ENCODE peak calls at places on chromosomes 4 and X, in six cellular contexts. One of them, this sample, is unnamed.

GRCh38 chr4:160567634-160568033 is 1464.8 kb downstream of the RAPGEF2 start:
- DNase-seq in NCI-H2081 treated with DMSO at 0.1 percent for 48 hours: no peak
- DNase-seq in progenitor cell of endocrine pancreas: no peak
- DNase-seq in T-helper 2 cell: no peak
- DNase-seq in NCI-H774: no peak
- DNase-seq in NCI-H82: no peak
- DNase-seq in this sample: no peak

GRCh38 chr4:39032218-39033085 is at the start of gene TMEM156:
- DNase-seq in NCI-H2081 treated with DMSO at 0.1 percent for 48 hours: no peak
- DNase-seq in progenitor cell of endocrine pancreas: no peak
- DNase-seq in T-helper 2 cell: peak; percentile 96
- DNase-seq in NCI-H774: no peak
- DNase-seq in NCI-H82: no peak
- DNase-seq in this sample: peak; percentile 18

GRCh38 chr4:25938251-25939186 is 24.5 kb downstream of the SMIM20 start:
- DNase-seq in NCI-H2081 treated with DMSO at 0.1 percent for 48 hours: no peak
- DNase-seq in progenitor cell of endocrine pancreas: no peak
- DNase-seq in T-helper 2 cell: peak; percentile 79
- DNase-seq in NCI-H774: no peak
- DNase-seq in NCI-H82: no peak
- DNase-seq in this sample: peak; percentile 36

GRCh38 chr4:141425124-141425523 is 204.4 kb downstream of the ZNF330 start:
- DNase-seq in NCI-H2081 treated with DMSO at 0.1 percent for 48 hours: no peak
- DNase-seq in progenitor cell of endocrine pancreas: no peak
- DNase-seq in T-helper 2 cell: no peak
- DNase-seq in NCI-H774: no peak
- DNase-seq in NCI-H82: no peak
- DNase-seq in this sample: no peak

GRCh38 chrX:15207994-15208393 is 61.9 kb downstream of the ASB9 start:
- DNase-seq in NCI-H2081 treated with DMSO at 0.1 percent for 48 hours: no peak
- DNase-seq in progenitor cell of endocrine pancreas: no peak
- DNase-seq in T-helper 2 cell: no peak
- DNase-seq in NCI-H774: no peak
- DNase-seq in NCI-H82: no peak
- DNase-seq in this sample: no peak

GRCh38 chrX:31058284-31058683 is 13.6 kb downstream of the FTHL17 start:
- DNase-seq in NCI-H2081 treated with DMSO at 0.1 percent for 48 hours: no peak
- DNase-seq in progenitor cell of endocrine pancreas: no peak
- DNase-seq in T-helper 2 cell: no peak
- DNase-seq in NCI-H774: peak; percentile 31
- DNase-seq in NCI-H82: no peak
- DNase-seq in this sample: no peak

GRCh38 chr4:22473268-22473667 is 42.6 kb downstream of the ADGRA3 start:
- DNase-seq in NCI-H2081 treated with DMSO at 0.1 percent for 48 hours: no peak
- DNase-seq in progenitor cell of endocrine pancreas: no peak
- DNase-seq in T-helper 2 cell: no peak
- DNase-seq in NCI-H774: no peak
- DNase-seq in NCI-H82: no peak
- DNase-seq in this sample: no peak

GRCh38 chrX:119292445-119292844 is 56.4 kb downstream of the PGRMC1 start:
- DNase-seq in NCI-H2081 treated with DMSO at 0.1 percent for 48 hours: no peak
- DNase-seq in progenitor cell of endocrine pancreas: no peak
- DNase-seq in T-helper 2 cell: no peak
- DNase-seq in NCI-H774: no peak
- DNase-seq in NCI-H82: peak; percentile 13
- DNase-seq in this sample: no peak

GRCh38 chrX:69503228-69503834 is 795 bp upstream of the NALF2 start:
- DNase-seq in NCI-H2081 treated with DMSO at 0.1 percent for 48 hours: peak; percentile 39
- DNase-seq in progenitor cell of endocrine pancreas: no peak
- DNase-seq in T-helper 2 cell: no peak
- DNase-seq in NCI-H774: peak; percentile 54
- DNase-seq in NCI-H82: peak; percentile 93
- DNase-seq in this sample: peak; percentile 40

GRCh38 chr4:147492761-147493160 is 11.9 kb downstream of the EDNRA start:
- DNase-seq in NCI-H2081 treated with DMSO at 0.1 percent for 48 hours: no peak
- DNase-seq in progenitor cell of endocrine pancreas: no peak
- DNase-seq in T-helper 2 cell: no peak
- DNase-seq in NCI-H774: no peak
- DNase-seq in NCI-H82: no peak
- DNase-seq in this sample: no peak

GRCh38 chrX:39439910-39440733 is 638.9 kb downstream of the MID1IP1 start:
- DNase-seq in NCI-H2081 treated with DMSO at 0.1 percent for 48 hours: no peak
- DNase-seq in progenitor cell of endocrine pancreas: no peak
- DNase-seq in T-helper 2 cell: peak; percentile 56
- DNase-seq in NCI-H774: no peak
- DNase-seq in NCI-H82: peak; percentile 55
- DNase-seq in this sample: no peak

GRCh38 chr4:83858121-83858520 is 322.2 kb downstream of the GPAT3 start:
- DNase-seq in NCI-H2081 treated with DMSO at 0.1 percent for 48 hours: no peak
- DNase-seq in progenitor cell of endocrine pancreas: no peak
- DNase-seq in T-helper 2 cell: no peak
- DNase-seq in NCI-H774: no peak
- DNase-seq in NCI-H82: no peak
- DNase-seq in this sample: no peak

GRCh38 chrX:119417842-119418241 is 18.7 kb downstream of the SLC25A43 start:
- DNase-seq in NCI-H2081 treated with DMSO at 0.1 percent for 48 hours: no peak
- DNase-seq in progenitor cell of endocrine pancreas: no peak
- DNase-seq in T-helper 2 cell: peak; percentile 5
- DNase-seq in NCI-H774: no peak
- DNase-seq in NCI-H82: peak; percentile 26
- DNase-seq in this sample: no peak

GRCh38 chr4:160956875-160957274 is 1206.9 kb downstream of the FSTL5 start:
- DNase-seq in NCI-H2081 treated with DMSO at 0.1 percent for 48 hours: no peak
- DNase-seq in progenitor cell of endocrine pancreas: no peak
- DNase-seq in T-helper 2 cell: no peak
- DNase-seq in NCI-H774: no peak
- DNase-seq in NCI-H82: no peak
- DNase-seq in this sample: no peak

GRCh38 chrX:39396358-39396995 is 595.2 kb downstream of the MID1IP1 start:
- DNase-seq in NCI-H2081 treated with DMSO at 0.1 percent for 48 hours: no peak
- DNase-seq in progenitor cell of endocrine pancreas: no peak
- DNase-seq in T-helper 2 cell: no peak
- DNase-seq in NCI-H774: peak; percentile 15
- DNase-seq in NCI-H82: peak; percentile 71
- DNase-seq in this sample: no peak

GRCh38 chr4:103032575-103032974 is 13.1 kb upstream of the SLC9B1 start:
- DNase-seq in NCI-H2081 treated with DMSO at 0.1 percent for 48 hours: no peak
- DNase-seq in progenitor cell of endocrine pancreas: no peak
- DNase-seq in T-helper 2 cell: peak; percentile 37
- DNase-seq in NCI-H774: no peak
- DNase-seq in NCI-H82: peak; percentile 61
- DNase-seq in this sample: peak; percentile 64

GRCh38 chr4:181807771-181808170 is 435.4 kb upstream of the TENM3 start:
- DNase-seq in NCI-H2081 treated with DMSO at 0.1 percent for 48 hours: no peak
- DNase-seq in progenitor cell of endocrine pancreas: no peak
- DNase-seq in T-helper 2 cell: no peak
- DNase-seq in NCI-H774: no peak
- DNase-seq in NCI-H82: no peak
- DNase-seq in this sample: no peak

GRCh38 chrX:107845625-107846024 is 20.0 kb downstream of the MID2 start:
- DNase-seq in NCI-H2081 treated with DMSO at 0.1 percent for 48 hours: no peak
- DNase-seq in progenitor cell of endocrine pancreas: no peak
- DNase-seq in T-helper 2 cell: no peak
- DNase-seq in NCI-H774: no peak
- DNase-seq in NCI-H82: no peak
- DNase-seq in this sample: no peak

GRCh38 chr4:177574446-177574845 is 132.2 kb upstream of the AGA start:
- DNase-seq in NCI-H2081 treated with DMSO at 0.1 percent for 48 hours: no peak
- DNase-seq in progenitor cell of endocrine pancreas: no peak
- DNase-seq in T-helper 2 cell: no peak
- DNase-seq in NCI-H774: no peak
- DNase-seq in NCI-H82: no peak
- DNase-seq in this sample: no peak

GRCh38 chrX:69387559-69388487 is 116.3 kb upstream of the NALF2 start:
- DNase-seq in NCI-H2081 treated with DMSO at 0.1 percent for 48 hours: no peak
- DNase-seq in progenitor cell of endocrine pancreas: peak; percentile 58
- DNase-seq in T-helper 2 cell: peak; percentile 7
- DNase-seq in NCI-H774: no peak
- DNase-seq in NCI-H82: peak; percentile 88
- DNase-seq in this sample: peak; percentile 41

GRCh38 chr4:830776-831482 is 5.0 kb upstream of the CPLX1 start:
- DNase-seq in NCI-H2081 treated with DMSO at 0.1 percent for 48 hours: no peak
- DNase-seq in progenitor cell of endocrine pancreas: no peak
- DNase-seq in T-helper 2 cell: no peak
- DNase-seq in NCI-H774: no peak
- DNase-seq in NCI-H82: no peak
- DNase-seq in this sample: no peak

GRCh38 chr4:15784959-15785634 is 7.0 kb downstream of the CD38 start:
- DNase-seq in NCI-H2081 treated with DMSO at 0.1 percent for 48 hours: no peak
- DNase-seq in progenitor cell of endocrine pancreas: no peak
- DNase-seq in T-helper 2 cell: no peak
- DNase-seq in NCI-H774: no peak
- DNase-seq in NCI-H82: no peak
- DNase-seq in this sample: no peak

GRCh38 chrX:10512741-10513140 is 107.6 kb downstream of the MID1 start:
- DNase-seq in NCI-H2081 treated with DMSO at 0.1 percent for 48 hours: no peak
- DNase-seq in progenitor cell of endocrine pancreas: no peak
- DNase-seq in T-helper 2 cell: no peak
- DNase-seq in NCI-H774: no peak
- DNase-seq in NCI-H82: no peak
- DNase-seq in this sample: no peak

GRCh38 chr4:169337510-169337909 is 66.8 kb upstream of the SH3RF1 start:
- DNase-seq in NCI-H2081 treated with DMSO at 0.1 percent for 48 hours: no peak
- DNase-seq in progenitor cell of endocrine pancreas: no peak
- DNase-seq in T-helper 2 cell: no peak
- DNase-seq in NCI-H774: no peak
- DNase-seq in NCI-H82: no peak
- DNase-seq in this sample: no peak

GRCh38 chrX:45774961-45775360 is 574.3 kb upstream of the DIPK2B start:
- DNase-seq in NCI-H2081 treated with DMSO at 0.1 percent for 48 hours: no peak
- DNase-seq in progenitor cell of endocrine pancreas: no peak
- DNase-seq in T-helper 2 cell: no peak
- DNase-seq in NCI-H774: no peak
- DNase-seq in NCI-H82: no peak
- DNase-seq in this sample: no peak

GRCh38 chrX:154594491-154594890 is 9.6 kb downstream of the CTAG1A start:
- DNase-seq in NCI-H2081 treated with DMSO at 0.1 percent for 48 hours: no peak
- DNase-seq in progenitor cell of endocrine pancreas: no peak
- DNase-seq in T-helper 2 cell: no peak
- DNase-seq in NCI-H774: no peak
- DNase-seq in NCI-H82: no peak
- DNase-seq in this sample: no peak

GRCh38 chr4:156773648-156774357 is 197.8 kb downstream of the PDGFC start:
- DNase-seq in NCI-H2081 treated with DMSO at 0.1 percent for 48 hours: no peak
- DNase-seq in progenitor cell of endocrine pancreas: no peak
- DNase-seq in T-helper 2 cell: no peak
- DNase-seq in NCI-H774: no peak
- DNase-seq in NCI-H82: peak; percentile 46
- DNase-seq in this sample: no peak

GRCh38 chr4:143337600-143338287 is 1.1 kb downstream of the GAB1 start:
- DNase-seq in NCI-H2081 treated with DMSO at 0.1 percent for 48 hours: no peak
- DNase-seq in progenitor cell of endocrine pancreas: no peak
- DNase-seq in T-helper 2 cell: peak; percentile 20
- DNase-seq in NCI-H774: no peak
- DNase-seq in NCI-H82: peak; percentile 42
- DNase-seq in this sample: peak; percentile 41

GRCh38 chr4:24473309-24473721 is 111.0 kb downstream of the DHX15 start:
- DNase-seq in NCI-H2081 treated with DMSO at 0.1 percent for 48 hours: no peak
- DNase-seq in progenitor cell of endocrine pancreas: no peak
- DNase-seq in T-helper 2 cell: peak; percentile 27
- DNase-seq in NCI-H774: no peak
- DNase-seq in NCI-H82: peak; percentile 66
- DNase-seq in this sample: peak; percentile 30

GRCh38 chr4:99934891-99935290 is 11.5 kb downstream of the DNAJB14 start:
- DNase-seq in NCI-H2081 treated with DMSO at 0.1 percent for 48 hours: no peak
- DNase-seq in progenitor cell of endocrine pancreas: no peak
- DNase-seq in T-helper 2 cell: no peak
- DNase-seq in NCI-H774: no peak
- DNase-seq in NCI-H82: no peak
- DNase-seq in this sample: no peak

This sample was measured in body of pancreas.